ENCODE peak calls at places on chromosomes 13 and 19, in four cellular contexts. T is GM04504, Y is T-helper 9 cell, N is retinal pigment epithelial cell. E is an unnamed sample.

GRCh38 chr19:18494267-18494607 is 27.6 kb downstream of the ELL start:
- DNase-seq in T (no peak), Y (no peak), N (no peak), E (no peak)

GRCh38 chr19:45769821-45770191 is 754 bp upstream of the SIX5 start:
- DNase-seq in T (no peak), Y (peak), N (no peak), E (no peak)

GRCh38 chr13:103351035-103351828 is 285.0 kb upstream of the SLC10A2 start:
- DNase-seq in T (no peak), Y (no peak), N (peak), E (no peak)

GRCh38 chr13:41700790-41701310 is 243.5 kb downstream of the RGCC start:
- DNase-seq in T (peak), Y (no peak), N (peak), E (peak)

GRCh38 chr13:41213919-41214318 is 19.6 kb upstream of the KBTBD7 start:
- DNase-seq in T (no peak), Y (no peak), N (no peak), E (no peak)

GRCh38 chr19:2422951-2423880 is 4.2 kb downstream of the TIMM13 start:
- DNase-seq in T (no peak), Y (no peak), N (no peak), E (no peak)

GRCh38 chr13:74068471-74068870 is 65.7 kb downstream of the KLF12 start:
- DNase-seq in T (no peak), Y (no peak), N (no peak), E (no peak)

GRCh38 chr19:41265376-41266153 is 1.4 kb downstream of the HNRNPUL1 start:
- DNase-seq in T (no peak), Y (no peak), N (no peak), E (no peak)